ENCODE peak calls at places on chromosomes 13 and 19, in six cellular contexts. A is T-helper 1 cell; N is cardiac fibroblast; Y is heart right ventricle; Z is activated CD4-positive, alpha-beta T cell treated with anti-CD3 and anti-CD28 coated beads, Interleukin-2, amount 50 U/mL, for 1 hour; M is cardiac muscle cell. E is an unnamed sample.

GRCh38 chr19:51490676-51491075 is 10.9 kb downstream of the SIGLEC12 start:
- DNase-seq in A (no peak), Y (no peak), Z (no peak), M (no peak), N (no peak), E (no peak)

GRCh38 chr13:36445278-36445677 is 13.0 kb downstream of the CCNA1 start:
- DNase-seq in Z (no peak), M (no peak), Y (no peak), A (no peak), N (no peak), E (no peak)

GRCh38 chr19:57161985-57162544 is 5.2 kb downstream of the DUXA start:
- DNase-seq in A (no peak), N (no peak), Z (no peak), Y (no peak), M (no peak), E (no peak)

GRCh38 chr19:12986726-12987125 is 8.5 kb upstream of the NFIX start:
- DNase-seq in N (no peak), Y (no peak), M (no peak), A (no peak), Z (no peak), E (no peak)

GRCh38 chr13:28621439-28621838 is 37.5 kb upstream of the POMP start:
- DNase-seq in N (no peak), M (no peak), A (no peak), Z (no peak), Y (no peak), E (no peak)

GRCh38 chr13:30963794-30964193 is 31.3 kb downstream of the TEX26 start:
- DNase-seq in N (peak; percentile 48), Y (no peak), M (peak; percentile 10), A (no peak), Z (no peak), E (no peak)

GRCh38 chr19:45153339-45154063 is 7.3 kb downstream of the NKPD1 start:
- DNase-seq in Y (peak; percentile 40), A (peak; percentile 31), M (peak; percentile 82), Z (peak; percentile 30), N (peak; percentile 34), E (peak; percentile 44)

GRCh38 chr13:42497798-42498197 is 76.2 kb upstream of the TNFSF11 start:
- DNase-seq in M (no peak), N (peak; percentile 92), A (no peak), Y (no peak), Z (no peak), E (peak; percentile 73)

GRCh38 chr13:40666905-40667621 is 622 bp upstream of the FOXO1 start:
- DNase-seq in A (peak; percentile 27), Y (peak; percentile 56), Z (no peak), N (no peak), M (peak; percentile 86), E (peak; percentile 54)

GRCh38 chr13:74329978-74330377 is 195.8 kb upstream of the KLF12 start:
- DNase-seq in A (no peak), N (no peak), Y (no peak), M (no peak), Z (no peak), E (no peak)

GRCh38 chr13:32229443-32229842 is 85.7 kb downstream of the ZAR1L start:
- DNase-seq in N (no peak), Z (no peak), M (peak; percentile 45), Y (no peak), A (no peak), E (no peak)

GRCh38 chr19:13163609-13164364 is 13.6 kb downstream of the IER2 start:
- DNase-seq in M (peak; percentile 54), Y (peak; percentile 70), Z (peak; percentile 23), N (peak; percentile 85), A (peak; percentile 22), E (peak; percentile 87)

GRCh38 chr19:23392706-23393105 is 2.6 kb downstream of the ZNF91 start:
- DNase-seq in Y (no peak), N (peak; percentile 12), Z (no peak), M (no peak), A (no peak), E (no peak)

GRCh38 chr19:13181747-13182388 is 31.7 kb downstream of the IER2 start:
- DNase-seq in M (peak; percentile 19), Y (peak; percentile 77), N (peak; percentile 55), A (no peak), Z (no peak), E (peak; percentile 19)